ENCODE peak calls at places on chromosomes 13 and 19, in five cellular contexts. One of them, this sample, is unnamed.

GRCh38 chr13:76944457-76944856 is 3.9 kb upstream of the ACOD1 start:
- DNase-seq in right cardiac atrium: no peak
- DNase-seq in neuronal stem cell: no peak
- DNase-seq in effector memory CD4-positive, alpha-beta T cell: no peak
- DNase-seq in cardiac muscle cell: no peak
- DNase-seq in this sample: no peak

GRCh38 chr13:34127523-34127922 is 309.6 kb downstream of the RFC3 start:
- DNase-seq in right cardiac atrium: no peak
- DNase-seq in neuronal stem cell: no peak
- DNase-seq in effector memory CD4-positive, alpha-beta T cell: no peak
- DNase-seq in cardiac muscle cell: no peak
- DNase-seq in this sample: no peak

GRCh38 chr13:21297452-21297851 is 121.0 kb downstream of the MRPL57 start:
- DNase-seq in right cardiac atrium: no peak
- DNase-seq in neuronal stem cell: peak
- DNase-seq in effector memory CD4-positive, alpha-beta T cell: no peak
- DNase-seq in cardiac muscle cell: no peak
- DNase-seq in this sample: no peak

GRCh38 chr19:4379383-4380253 is 20.7 kb downstream of the SH3GL1 start:
- DNase-seq in right cardiac atrium: peak
- DNase-seq in neuronal stem cell: no peak
- DNase-seq in effector memory CD4-positive, alpha-beta T cell: no peak
- DNase-seq in cardiac muscle cell: no peak
- DNase-seq in this sample: no peak

GRCh38 chr19:18290250-18291018 is 9.0 kb upstream of the JUND start:
- DNase-seq in right cardiac atrium: peak
- DNase-seq in neuronal stem cell: no peak
- DNase-seq in effector memory CD4-positive, alpha-beta T cell: peak
- DNase-seq in cardiac muscle cell: no peak
- DNase-seq in this sample: peak

GRCh38 chr13:67620665-67621064 is 390.5 kb upstream of the PCDH9 start:
- DNase-seq in right cardiac atrium: no peak
- DNase-seq in neuronal stem cell: no peak
- DNase-seq in effector memory CD4-positive, alpha-beta T cell: no peak
- DNase-seq in cardiac muscle cell: no peak
- DNase-seq in this sample: no peak

GRCh38 chr13:80224468-80224867 is 116.5 kb downstream of the SPRY2 start:
- DNase-seq in right cardiac atrium: no peak
- DNase-seq in neuronal stem cell: no peak
- DNase-seq in effector memory CD4-positive, alpha-beta T cell: no peak
- DNase-seq in cardiac muscle cell: no peak
- DNase-seq in this sample: no peak

GRCh38 chr19:55197531-55197930 is 11.8 kb downstream of the PTPRH start:
- DNase-seq in right cardiac atrium: no peak
- DNase-seq in neuronal stem cell: no peak
- DNase-seq in effector memory CD4-positive, alpha-beta T cell: no peak
- DNase-seq in cardiac muscle cell: no peak
- DNase-seq in this sample: no peak

GRCh38 chr19:52963229-52963760 is 614 bp upstream of the ZNF816 start:
- DNase-seq in right cardiac atrium: peak
- DNase-seq in neuronal stem cell: no peak
- DNase-seq in effector memory CD4-positive, alpha-beta T cell: no peak
- DNase-seq in cardiac muscle cell: peak
- DNase-seq in this sample: peak

GRCh38 chr13:93959796-93960533 is 519.5 kb downstream of the DCT start:
- DNase-seq in right cardiac atrium: no peak
- DNase-seq in neuronal stem cell: no peak
- DNase-seq in effector memory CD4-positive, alpha-beta T cell: no peak
- DNase-seq in cardiac muscle cell: no peak
- DNase-seq in this sample: no peak

GRCh38 chr19:5719274-5719960 is 529 bp downstream of the LONP1 start:
- DNase-seq in right cardiac atrium: peak
- DNase-seq in neuronal stem cell: no peak
- DNase-seq in effector memory CD4-positive, alpha-beta T cell: peak
- DNase-seq in cardiac muscle cell: peak
- DNase-seq in this sample: no peak

GRCh38 chr13:20101467-20102316 is 59.2 kb downstream of the GJA3 start:
- DNase-seq in right cardiac atrium: no peak
- DNase-seq in neuronal stem cell: no peak
- DNase-seq in effector memory CD4-positive, alpha-beta T cell: no peak
- DNase-seq in cardiac muscle cell: peak
- DNase-seq in this sample: no peak

GRCh38 chr13:43776680-43777079 is 10.1 kb downstream of the ENOX1 start:
- DNase-seq in right cardiac atrium: no peak
- DNase-seq in neuronal stem cell: no peak
- DNase-seq in effector memory CD4-positive, alpha-beta T cell: no peak
- DNase-seq in cardiac muscle cell: no peak
- DNase-seq in this sample: no peak

GRCh38 chr13:104750377-104750776 is 1684.2 kb upstream of the SLC10A2 start:
- DNase-seq in right cardiac atrium: no peak
- DNase-seq in neuronal stem cell: no peak
- DNase-seq in effector memory CD4-positive, alpha-beta T cell: no peak
- DNase-seq in cardiac muscle cell: no peak
- DNase-seq in this sample: no peak

GRCh38 chr13:74847966-74848365 is 634.0 kb downstream of the TBC1D4 start:
- DNase-seq in right cardiac atrium: no peak
- DNase-seq in neuronal stem cell: no peak
- DNase-seq in effector memory CD4-positive, alpha-beta T cell: no peak
- DNase-seq in cardiac muscle cell: no peak
- DNase-seq in this sample: no peak

GRCh38 chr19:51692065-51692915 is 840 bp upstream of the SPACA6 start:
- DNase-seq in right cardiac atrium: peak
- DNase-seq in neuronal stem cell: no peak
- DNase-seq in effector memory CD4-positive, alpha-beta T cell: no peak
- DNase-seq in cardiac muscle cell: no peak
- DNase-seq in this sample: no peak

GRCh38 chr19:37920591-37921450 is 13.8 kb downstream of the SIPA1L3 start:
- DNase-seq in right cardiac atrium: no peak
- DNase-seq in neuronal stem cell: no peak
- DNase-seq in effector memory CD4-positive, alpha-beta T cell: no peak
- DNase-seq in cardiac muscle cell: no peak
- DNase-seq in this sample: no peak

GRCh38 chr19:42279148-42279901 is 10.3 kb downstream of the CIC start:
- DNase-seq in right cardiac atrium: peak
- DNase-seq in neuronal stem cell: no peak
- DNase-seq in effector memory CD4-positive, alpha-beta T cell: no peak
- DNase-seq in cardiac muscle cell: no peak
- DNase-seq in this sample: no peak

GRCh38 chr13:110442946-110443632 is 118.4 kb downstream of the RAB20 start:
- DNase-seq in right cardiac atrium: no peak
- DNase-seq in neuronal stem cell: no peak
- DNase-seq in effector memory CD4-positive, alpha-beta T cell: no peak
- DNase-seq in cardiac muscle cell: no peak
- DNase-seq in this sample: no peak

GRCh38 chr19:8567522-8568172 is 9.6 kb downstream of the MYO1F start:
- DNase-seq in right cardiac atrium: peak
- DNase-seq in neuronal stem cell: no peak
- DNase-seq in effector memory CD4-positive, alpha-beta T cell: no peak
- DNase-seq in cardiac muscle cell: no peak
- DNase-seq in this sample: peak

GRCh38 chr13:96650301-96650886 is 343.9 kb downstream of the OXGR1 start:
- DNase-seq in right cardiac atrium: no peak
- DNase-seq in neuronal stem cell: no peak
- DNase-seq in effector memory CD4-positive, alpha-beta T cell: no peak
- DNase-seq in cardiac muscle cell: no peak
- DNase-seq in this sample: no peak

GRCh38 chr19:33434886-33435705 is 61.6 kb downstream of the CEBPG start:
- DNase-seq in right cardiac atrium: peak
- DNase-seq in neuronal stem cell: no peak
- DNase-seq in effector memory CD4-positive, alpha-beta T cell: no peak
- DNase-seq in cardiac muscle cell: no peak
- DNase-seq in this sample: peak

GRCh38 chr13:110436786-110437370 is 124.6 kb downstream of the RAB20 start:
- DNase-seq in right cardiac atrium: no peak
- DNase-seq in neuronal stem cell: no peak
- DNase-seq in effector memory CD4-positive, alpha-beta T cell: no peak
- DNase-seq in cardiac muscle cell: no peak
- DNase-seq in this sample: no peak

GRCh38 chr19:10899171-10899653 is 27.9 kb downstream of the CARM1 start:
- DNase-seq in right cardiac atrium: no peak
- DNase-seq in neuronal stem cell: no peak
- DNase-seq in effector memory CD4-positive, alpha-beta T cell: no peak
- DNase-seq in cardiac muscle cell: no peak
- DNase-seq in this sample: peak

GRCh38 chr19:18437481-18438330 is at the start of gene ISYNA1:
- DNase-seq in right cardiac atrium: peak
- DNase-seq in neuronal stem cell: peak
- DNase-seq in effector memory CD4-positive, alpha-beta T cell: peak
- DNase-seq in cardiac muscle cell: peak
- DNase-seq in this sample: peak

GRCh38 chr19:47305309-47305751 is 4.3 kb upstream of the C5AR1 start:
- DNase-seq in right cardiac atrium: peak
- DNase-seq in neuronal stem cell: peak
- DNase-seq in effector memory CD4-positive, alpha-beta T cell: peak
- DNase-seq in cardiac muscle cell: peak
- DNase-seq in this sample: peak

GRCh38 chr13:48043789-48044503 is 6.4 kb downstream of the NUDT15 start:
- DNase-seq in right cardiac atrium: no peak
- DNase-seq in neuronal stem cell: no peak
- DNase-seq in effector memory CD4-positive, alpha-beta T cell: no peak
- DNase-seq in cardiac muscle cell: no peak
- DNase-seq in this sample: no peak

GRCh38 chr13:59247166-59247565 is 916.6 kb downstream of the DIAPH3 start:
- DNase-seq in right cardiac atrium: peak
- DNase-seq in neuronal stem cell: no peak
- DNase-seq in effector memory CD4-positive, alpha-beta T cell: no peak
- DNase-seq in cardiac muscle cell: no peak
- DNase-seq in this sample: peak

GRCh38 chr13:69935043-69935442 is 172.6 kb upstream of the ATXN8OS start:
- DNase-seq in right cardiac atrium: no peak
- DNase-seq in neuronal stem cell: no peak
- DNase-seq in effector memory CD4-positive, alpha-beta T cell: no peak
- DNase-seq in cardiac muscle cell: no peak
- DNase-seq in this sample: no peak

GRCh38 chr19:5128932-5129389 is 160.0 kb downstream of the KDM4B start:
- DNase-seq in right cardiac atrium: peak
- DNase-seq in neuronal stem cell: no peak
- DNase-seq in effector memory CD4-positive, alpha-beta T cell: no peak
- DNase-seq in cardiac muscle cell: peak
- DNase-seq in this sample: no peak

GRCh38 chr13:67298297-67298696 is 68.2 kb upstream of the PCDH9 start:
- DNase-seq in right cardiac atrium: no peak
- DNase-seq in neuronal stem cell: no peak
- DNase-seq in effector memory CD4-positive, alpha-beta T cell: no peak
- DNase-seq in cardiac muscle cell: no peak
- DNase-seq in this sample: no peak

GRCh38 chr13:50422181-50423148 is 407.2 kb downstream of the KCNRG start:
- DNase-seq in right cardiac atrium: no peak
- DNase-seq in neuronal stem cell: no peak
- DNase-seq in effector memory CD4-positive, alpha-beta T cell: no peak
- DNase-seq in cardiac muscle cell: no peak
- DNase-seq in this sample: no peak

GRCh38 chr19:39870171-39870971 is 24.2 kb upstream of the FBL start:
- DNase-seq in right cardiac atrium: no peak
- DNase-seq in neuronal stem cell: no peak
- DNase-seq in effector memory CD4-positive, alpha-beta T cell: no peak
- DNase-seq in cardiac muscle cell: peak
- DNase-seq in this sample: no peak

GRCh38 chr19:15200575-15201364 is at the start of gene NOTCH3:
- DNase-seq in right cardiac atrium: peak
- DNase-seq in neuronal stem cell: peak
- DNase-seq in effector memory CD4-positive, alpha-beta T cell: no peak
- DNase-seq in cardiac muscle cell: peak
- DNase-seq in this sample: no peak

GRCh38 chr19:38718747-38719543 is 25.3 kb downstream of the CAPN12 start:
- DNase-seq in right cardiac atrium: peak
- DNase-seq in neuronal stem cell: no peak
- DNase-seq in effector memory CD4-positive, alpha-beta T cell: no peak
- DNase-seq in cardiac muscle cell: peak
- DNase-seq in this sample: peak

GRCh38 chr13:94311893-94312292 is 167.6 kb downstream of the DCT start:
- DNase-seq in right cardiac atrium: no peak
- DNase-seq in neuronal stem cell: no peak
- DNase-seq in effector memory CD4-positive, alpha-beta T cell: no peak
- DNase-seq in cardiac muscle cell: no peak
- DNase-seq in this sample: no peak

GRCh38 chr13:78137404-78138142 is 218.9 kb upstream of the EDNRB start:
- DNase-seq in right cardiac atrium: no peak
- DNase-seq in neuronal stem cell: peak
- DNase-seq in effector memory CD4-positive, alpha-beta T cell: no peak
- DNase-seq in cardiac muscle cell: peak
- DNase-seq in this sample: no peak

GRCh38 chr19:1070576-1070930 is 3.6 kb downstream of the ARHGAP45 start:
- DNase-seq in right cardiac atrium: no peak
- DNase-seq in neuronal stem cell: no peak
- DNase-seq in effector memory CD4-positive, alpha-beta T cell: no peak
- DNase-seq in cardiac muscle cell: no peak
- DNase-seq in this sample: no peak
- H3K4me3 ChIP-seq in right cardiac atrium: no peak
- H3K4me3 ChIP-seq in neuronal stem cell: peak
- H3K4me3 ChIP-seq in effector memory CD4-positive, alpha-beta T cell: no peak
- H3K4me3 ChIP-seq in cardiac muscle cell: no peak
- H3K4me3 ChIP-seq in this sample: no peak

GRCh38 chr19:49855277-49855675 is 4.3 kb downstream of the PTOV1 start:
- DNase-seq in right cardiac atrium: peak
- DNase-seq in neuronal stem cell: no peak
- DNase-seq in effector memory CD4-positive, alpha-beta T cell: no peak
- DNase-seq in cardiac muscle cell: no peak
- DNase-seq in this sample: no peak
- H3K27ac ChIP-seq in right cardiac atrium: no peak
- H3K27ac ChIP-seq in neuronal stem cell: no peak
- H3K27ac ChIP-seq in effector memory CD4-positive, alpha-beta T cell: no peak
- H3K27ac ChIP-seq in cardiac muscle cell: peak
- H3K27ac ChIP-seq in this sample: no peak

GRCh38 chr19:41193420-41194156 is 569 bp downstream of the CYP2S1 start:
- DNase-seq in right cardiac atrium: no peak
- DNase-seq in neuronal stem cell: no peak
- DNase-seq in effector memory CD4-positive, alpha-beta T cell: no peak
- DNase-seq in cardiac muscle cell: no peak
- DNase-seq in this sample: no peak
- H3K4me3 ChIP-seq in right cardiac atrium: no peak
- H3K4me3 ChIP-seq in neuronal stem cell: no peak
- H3K4me3 ChIP-seq in effector memory CD4-positive, alpha-beta T cell: peak
- H3K4me3 ChIP-seq in cardiac muscle cell: peak
- H3K4me3 ChIP-seq in this sample: peak

GRCh38 chr13:101393140-101393539 is 23.2 kb downstream of the NALCN start:
- DNase-seq in right cardiac atrium: no peak
- DNase-seq in neuronal stem cell: no peak
- DNase-seq in effector memory CD4-positive, alpha-beta T cell: no peak
- DNase-seq in cardiac muscle cell: no peak
- DNase-seq in this sample: no peak
- H3K27ac ChIP-seq in right cardiac atrium: no peak
- H3K27ac ChIP-seq in neuronal stem cell: no peak
- H3K27ac ChIP-seq in effector memory CD4-positive, alpha-beta T cell: no peak
- H3K27ac ChIP-seq in cardiac muscle cell: no peak
- H3K27ac ChIP-seq in this sample: no peak

GRCh38 chr13:112674412-112675383 is 15.1 kb upstream of the ATP11A start:
- DNase-seq in right cardiac atrium: no peak
- DNase-seq in neuronal stem cell: no peak
- DNase-seq in effector memory CD4-positive, alpha-beta T cell: no peak
- DNase-seq in cardiac muscle cell: no peak
- DNase-seq in this sample: no peak
- H3K4me3 ChIP-seq in right cardiac atrium: no peak
- H3K4me3 ChIP-seq in neuronal stem cell: no peak
- H3K4me3 ChIP-seq in effector memory CD4-positive, alpha-beta T cell: no peak
- H3K4me3 ChIP-seq in cardiac muscle cell: no peak
- H3K4me3 ChIP-seq in this sample: no peak

This sample was measured in left ventricle myocardium inferior.